ENCODE peak calls at places on chromosome 6, in eight cellular contexts. One of them, this sample, is unnamed.
A peak's percentile ranks its signal among the peaks of the same experiment; 100 is the strongest.

GRCh38 chr6:41734666-41735426 is 562 bp downstream of the TFEB start:
- DNase-seq in upper lobe of left lung: peak; percentile 92
- DNase-seq in HCT116: peak; percentile 45
- DNase-seq in uterus: peak; percentile 83
- DNase-seq in ovary: peak; percentile 82
- DNase-seq in IMR-90: peak; percentile 71
- DNase-seq in breast epithelium: peak; percentile 75
- DNase-seq in sigmoid colon: peak; percentile 92
- DNase-seq in this sample: peak; percentile 69

GRCh38 chr6:112701201-112701600 is 354.1 kb downstream of the RFPL4B start:
- DNase-seq in uterus: no peak
- DNase-seq in HCT116: no peak
- DNase-seq in sigmoid colon: no peak
- DNase-seq in IMR-90: peak; percentile 62
- DNase-seq in breast epithelium: no peak
- DNase-seq in ovary: no peak
- DNase-seq in upper lobe of left lung: no peak
- DNase-seq in this sample: no peak

GRCh38 chr6:153980176-153980575 is 58.9 kb upstream of the OPRM1 start:
- DNase-seq in HCT116: no peak
- DNase-seq in sigmoid colon: no peak
- DNase-seq in ovary: no peak
- DNase-seq in breast epithelium: no peak
- DNase-seq in IMR-90: no peak
- DNase-seq in upper lobe of left lung: no peak
- DNase-seq in uterus: no peak
- DNase-seq in this sample: no peak

GRCh38 chr6:90086517-90086916 is 192.2 kb downstream of the GJA10 start:
- DNase-seq in HCT116: peak; percentile 35
- DNase-seq in sigmoid colon: no peak
- DNase-seq in ovary: no peak
- DNase-seq in IMR-90: peak; percentile 54
- DNase-seq in uterus: peak; percentile 25
- DNase-seq in upper lobe of left lung: no peak
- DNase-seq in breast epithelium: no peak
- DNase-seq in this sample: no peak

GRCh38 chr6:6004147-6004995 is 2.4 kb downstream of the NRN1 start:
- DNase-seq in breast epithelium: no peak
- DNase-seq in ovary: no peak
- DNase-seq in sigmoid colon: no peak
- DNase-seq in HCT116: no peak
- DNase-seq in upper lobe of left lung: no peak
- DNase-seq in IMR-90: no peak
- DNase-seq in uterus: no peak
- DNase-seq in this sample: no peak

GRCh38 chr6:19301980-19302379 is 535.2 kb upstream of the ID4 start:
- DNase-seq in IMR-90: peak; percentile 24
- DNase-seq in uterus: no peak
- DNase-seq in HCT116: no peak
- DNase-seq in sigmoid colon: no peak
- DNase-seq in breast epithelium: no peak
- DNase-seq in ovary: no peak
- DNase-seq in upper lobe of left lung: no peak
- DNase-seq in this sample: no peak

GRCh38 chr6:73339340-73339739 is 14.7 kb downstream of the DPPA5 start:
- DNase-seq in upper lobe of left lung: no peak
- DNase-seq in sigmoid colon: no peak
- DNase-seq in ovary: no peak
- DNase-seq in breast epithelium: no peak
- DNase-seq in uterus: no peak
- DNase-seq in IMR-90: no peak
- DNase-seq in HCT116: no peak
- DNase-seq in this sample: no peak

GRCh38 chr6:129750390-129750789 is 40.4 kb upstream of the ARHGAP18 start:
- DNase-seq in ovary: no peak
- DNase-seq in breast epithelium: no peak
- DNase-seq in sigmoid colon: no peak
- DNase-seq in HCT116: no peak
- DNase-seq in IMR-90: no peak
- DNase-seq in upper lobe of left lung: no peak
- DNase-seq in uterus: no peak
- DNase-seq in this sample: no peak

GRCh38 chr6:2875840-2876207 is 27.3 kb downstream of the SERPINB9 start:
- DNase-seq in HCT116: no peak
- DNase-seq in breast epithelium: no peak
- DNase-seq in IMR-90: no peak
- DNase-seq in uterus: no peak
- DNase-seq in upper lobe of left lung: peak; percentile 53
- DNase-seq in sigmoid colon: no peak
- DNase-seq in ovary: peak; percentile 61
- DNase-seq in this sample: no peak

GRCh38 chr6:138241381-138241780 is 23.1 kb upstream of the PBOV1 start:
- DNase-seq in IMR-90: no peak
- DNase-seq in sigmoid colon: no peak
- DNase-seq in breast epithelium: no peak
- DNase-seq in HCT116: no peak
- DNase-seq in upper lobe of left lung: no peak
- DNase-seq in uterus: no peak
- DNase-seq in ovary: no peak
- DNase-seq in this sample: no peak

GRCh38 chr6:131998255-131998982 is 47.2 kb upstream of the CCN2 start:
- DNase-seq in uterus: peak; percentile 41
- DNase-seq in breast epithelium: no peak
- DNase-seq in IMR-90: peak; percentile 22
- DNase-seq in ovary: no peak
- DNase-seq in HCT116: no peak
- DNase-seq in upper lobe of left lung: no peak
- DNase-seq in sigmoid colon: no peak
- DNase-seq in this sample: no peak

GRCh38 chr6:48933136-48933535 is 529.9 kb downstream of the MMUT start:
- DNase-seq in HCT116: no peak
- DNase-seq in sigmoid colon: no peak
- DNase-seq in IMR-90: no peak
- DNase-seq in ovary: no peak
- DNase-seq in breast epithelium: no peak
- DNase-seq in upper lobe of left lung: no peak
- DNase-seq in uterus: no peak
- DNase-seq in this sample: no peak

GRCh38 chr6:90982581-90982980 is 395.7 kb upstream of the MAP3K7 start:
- DNase-seq in uterus: no peak
- DNase-seq in breast epithelium: no peak
- DNase-seq in ovary: no peak
- DNase-seq in IMR-90: no peak
- DNase-seq in upper lobe of left lung: no peak
- DNase-seq in HCT116: no peak
- DNase-seq in sigmoid colon: no peak
- DNase-seq in this sample: no peak

GRCh38 chr6:112038756-112039430 is 15.0 kb upstream of the CCN6 start:
- DNase-seq in IMR-90: no peak
- DNase-seq in upper lobe of left lung: no peak
- DNase-seq in HCT116: no peak
- DNase-seq in uterus: no peak
- DNase-seq in sigmoid colon: no peak
- DNase-seq in breast epithelium: no peak
- DNase-seq in ovary: no peak
- DNase-seq in this sample: no peak

GRCh38 chr6:156953478-156954146 is 176.4 kb downstream of the ARID1B start:
- DNase-seq in upper lobe of left lung: no peak
- DNase-seq in breast epithelium: no peak
- DNase-seq in HCT116: peak; percentile 42
- DNase-seq in uterus: peak; percentile 57
- DNase-seq in IMR-90: peak; percentile 99
- DNase-seq in ovary: no peak
- DNase-seq in sigmoid colon: no peak
- DNase-seq in this sample: no peak

GRCh38 chr6:29647927-29648642 is 8.8 kb upstream of the MOG start:
- DNase-seq in IMR-90: peak; percentile 50
- DNase-seq in HCT116: peak; percentile 48
- DNase-seq in uterus: no peak
- DNase-seq in sigmoid colon: peak; percentile 48
- DNase-seq in breast epithelium: no peak
- DNase-seq in upper lobe of left lung: no peak
- DNase-seq in ovary: no peak
- DNase-seq in this sample: no peak

GRCh38 chr6:14066782-14067406 is 50.7 kb upstream of the CD83 start:
- DNase-seq in sigmoid colon: no peak
- DNase-seq in HCT116: peak; percentile 68
- DNase-seq in ovary: no peak
- DNase-seq in upper lobe of left lung: peak; percentile 49
- DNase-seq in uterus: peak; percentile 24
- DNase-seq in IMR-90: peak; percentile 80
- DNase-seq in breast epithelium: no peak
- DNase-seq in this sample: peak; percentile 31

GRCh38 chr6:29828471-29828797 is 809 bp downstream of the HLA-G start:
- DNase-seq in upper lobe of left lung: no peak
- DNase-seq in HCT116: no peak
- DNase-seq in uterus: no peak
- DNase-seq in breast epithelium: no peak
- DNase-seq in IMR-90: no peak
- DNase-seq in sigmoid colon: no peak
- DNase-seq in ovary: no peak
- DNase-seq in this sample: no peak

GRCh38 chr6:169556758-169557505 is 144.9 kb downstream of the WDR27 start:
- DNase-seq in sigmoid colon: no peak
- DNase-seq in IMR-90: no peak
- DNase-seq in upper lobe of left lung: no peak
- DNase-seq in ovary: no peak
- DNase-seq in uterus: no peak
- DNase-seq in breast epithelium: no peak
- DNase-seq in HCT116: no peak
- DNase-seq in this sample: peak; percentile 52

GRCh38 chr6:113591896-113592827 is 265.0 kb upstream of the MARCKS start:
- DNase-seq in uterus: peak; percentile 26
- DNase-seq in upper lobe of left lung: no peak
- DNase-seq in IMR-90: peak; percentile 31
- DNase-seq in sigmoid colon: no peak
- DNase-seq in ovary: no peak
- DNase-seq in HCT116: no peak
- DNase-seq in breast epithelium: no peak
- DNase-seq in this sample: no peak

GRCh38 chr6:37435816-37436215 is 2.8 kb downstream of the CMTR1 start:
- DNase-seq in IMR-90: no peak
- DNase-seq in HCT116: no peak
- DNase-seq in upper lobe of left lung: no peak
- DNase-seq in ovary: no peak
- DNase-seq in uterus: no peak
- DNase-seq in breast epithelium: no peak
- DNase-seq in sigmoid colon: no peak
- DNase-seq in this sample: no peak

GRCh38 chr6:160992323-160993314 is 1.1 kb downstream of the MAP3K4 start:
- DNase-seq in uterus: peak; percentile 66
- DNase-seq in HCT116: peak; percentile 42
- DNase-seq in IMR-90: peak; percentile 70
- DNase-seq in upper lobe of left lung: peak; percentile 51
- DNase-seq in sigmoid colon: no peak
- DNase-seq in breast epithelium: no peak
- DNase-seq in ovary: no peak
- DNase-seq in this sample: no peak
- TF ChIP-seq POLR2A in uterus: no peak
- TF ChIP-seq POLR2A in HCT116: no peak
- TF ChIP-seq POLR2A in IMR-90: peak; percentile 80
- TF ChIP-seq POLR2A in upper lobe of left lung: no peak
- TF ChIP-seq POLR2A in sigmoid colon: no peak
- TF ChIP-seq POLR2A in breast epithelium: no peak
- TF ChIP-seq POLR2A in ovary: no peak
- TF ChIP-seq POLR2A in this sample: no peak

DNA sequence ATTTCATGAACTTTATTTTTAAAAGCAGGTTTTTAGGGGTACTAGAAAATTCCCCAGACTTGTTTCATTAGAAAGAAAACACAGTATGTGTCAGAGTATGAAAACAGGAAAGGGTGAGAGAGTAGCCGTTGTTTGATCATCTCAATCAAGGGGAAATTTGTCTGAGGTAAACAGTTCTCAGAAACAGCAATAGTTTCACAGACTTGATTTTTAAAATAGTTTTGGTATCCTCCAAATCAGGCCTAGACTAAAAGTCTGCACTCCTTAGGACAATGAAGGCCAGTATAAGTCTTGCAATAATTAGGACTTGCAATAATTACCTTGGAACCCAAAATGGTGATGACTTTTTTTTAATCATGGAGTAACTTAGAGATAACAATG is 176.6 kb upstream of the TAB2 start:
- DNase-seq in upper lobe of left lung: no peak
- DNase-seq in HCT116: no peak
- DNase-seq in IMR-90: no peak
- DNase-seq in uterus: no peak
- DNase-seq in ovary: no peak
- DNase-seq in breast epithelium: no peak
- DNase-seq in sigmoid colon: no peak
- DNase-seq in this sample: no peak
- TF ChIP-seq POLR2A in upper lobe of left lung: no peak
- TF ChIP-seq POLR2A in HCT116: no peak
- TF ChIP-seq POLR2A in IMR-90: no peak
- TF ChIP-seq POLR2A in uterus: no peak
- TF ChIP-seq POLR2A in ovary: no peak
- TF ChIP-seq POLR2A in breast epithelium: no peak
- TF ChIP-seq POLR2A in sigmoid colon: no peak
- TF ChIP-seq POLR2A in this sample: no peak

DNA sequence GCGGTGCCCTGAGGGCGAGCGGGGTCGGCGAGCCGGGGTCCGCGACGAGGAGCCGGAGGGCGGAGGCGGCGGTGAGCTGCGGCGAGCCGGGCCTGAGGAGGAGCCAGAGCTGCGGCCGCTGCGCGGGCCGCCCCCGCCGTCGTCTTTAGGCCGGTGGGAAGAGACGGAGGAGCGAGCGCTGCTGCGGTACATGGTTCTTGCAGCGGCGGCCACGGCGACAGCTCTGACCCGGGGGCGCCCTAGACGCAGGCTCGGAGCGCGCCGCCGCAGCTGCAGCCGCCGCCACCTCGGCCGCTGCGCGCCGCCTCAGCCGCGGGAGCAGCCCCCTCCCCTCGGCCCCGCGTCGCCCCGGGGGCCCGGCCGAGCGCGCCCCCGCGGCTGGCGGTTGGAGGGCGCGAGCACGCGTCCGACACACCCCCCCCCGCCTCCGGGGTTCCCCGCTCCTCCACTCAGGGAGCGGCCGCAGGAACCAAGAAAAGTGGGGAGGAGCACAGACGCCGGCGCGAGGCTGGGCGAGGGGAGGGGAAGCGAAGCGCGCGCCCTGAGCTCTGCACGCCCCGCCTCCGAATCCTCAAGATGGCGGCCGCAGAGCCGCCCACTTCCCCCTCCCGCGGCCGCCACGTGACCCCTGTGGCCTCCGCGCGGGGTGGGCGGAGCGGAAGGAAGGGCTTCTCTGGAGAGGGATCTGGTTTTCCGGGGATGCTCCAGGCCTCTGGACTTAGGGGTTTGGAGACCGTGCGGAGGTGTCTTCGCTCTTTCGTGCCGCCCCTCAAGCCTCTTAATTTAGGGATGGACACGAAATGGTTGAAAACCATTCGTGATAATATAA is at the start of gene ZNF318:
- DNase-seq in ovary: peak; percentile 97
- DNase-seq in breast epithelium: peak; percentile 93
- DNase-seq in uterus: peak; percentile 95
- DNase-seq in IMR-90: peak; percentile 96
- DNase-seq in upper lobe of left lung: peak; percentile 98
- DNase-seq in sigmoid colon: peak; percentile 98
- DNase-seq in HCT116: peak; percentile 90
- DNase-seq in this sample: peak; percentile 81
- TF ChIP-seq POLR2A in ovary: peak; percentile 22
- TF ChIP-seq POLR2A in breast epithelium: peak; percentile 26
- TF ChIP-seq POLR2A in uterus: peak; percentile 53
- TF ChIP-seq POLR2A in IMR-90: peak; percentile 55
- TF ChIP-seq POLR2A in upper lobe of left lung: no peak
- TF ChIP-seq POLR2A in sigmoid colon: no peak
- TF ChIP-seq POLR2A in HCT116: peak; percentile 64
- TF ChIP-seq POLR2A in this sample: peak; percentile 59

GRCh38 chr6:161370882-161371281 is 97.0 kb upstream of the AGPAT4 start:
- DNase-seq in HCT116: peak; percentile 64
- DNase-seq in upper lobe of left lung: peak; percentile 71
- DNase-seq in breast epithelium: peak; percentile 67
- DNase-seq in uterus: peak; percentile 44
- DNase-seq in IMR-90: peak; percentile 71
- DNase-seq in ovary: peak; percentile 66
- DNase-seq in sigmoid colon: no peak
- DNase-seq in this sample: peak; percentile 58
- TF ChIP-seq POLR2A in HCT116: no peak
- TF ChIP-seq POLR2A in upper lobe of left lung: no peak
- TF ChIP-seq POLR2A in breast epithelium: no peak
- TF ChIP-seq POLR2A in uterus: no peak
- TF ChIP-seq POLR2A in IMR-90: peak; percentile 29
- TF ChIP-seq POLR2A in ovary: no peak
- TF ChIP-seq POLR2A in sigmoid colon: no peak
- TF ChIP-seq POLR2A in this sample: no peak

This sample was measured in GM12892.